ENCODE peak calls at places on chromosomes 12 and 14, in five cellular contexts. T is astrocyte, V is mesothelial cell of epicardium, D is choroid plexus epithelial cell, M is caudate nucleus. O is an unnamed sample.

GRCh38 chr14:100786131-100786530 is 39.8 kb upstream of the MEG3 start:
- DNase-seq in V (no peak), T (no peak), D (no peak), M (peak; percentile 50), O (peak; percentile 28)

GRCh38 chr14:103393687-103394626 is 8.7 kb downstream of the MARK3 start:
- DNase-seq in V (no peak), M (no peak), T (peak; percentile 42), D (peak; percentile 65), O (no peak)

GRCh38 chr12:122473543-122474323 is 27.0 kb downstream of the ZCCHC8 start:
- DNase-seq in M (no peak), D (peak; percentile 77), T (peak; percentile 64), V (peak; percentile 31), O (no peak)

GRCh38 chr14:74062809-74063150 is 21.5 kb downstream of the ALDH6A1 start:
- DNase-seq in T (no peak), V (no peak), M (no peak), D (peak; percentile 14), O (no peak)

GRCh38 chr12:68157295-68157871 is 2.2 kb downstream of the IFNG start:
- DNase-seq in T (no peak), M (no peak), D (no peak), V (no peak), O (no peak)

GRCh38 chr12:6965026-6965661 is 5.3 kb downstream of the PHB2 start:
- DNase-seq in D (peak; percentile 95), T (peak; percentile 55), M (peak; percentile 62), V (peak; percentile 87), O (peak; percentile 44)

GRCh38 chr14:72902802-72903530 is 9.1 kb upstream of the DPF3 start:
- DNase-seq in M (no peak), T (no peak), V (no peak), D (peak; percentile 43), O (no peak)

GRCh38 chr12:58416211-58416610 is 474.8 kb downstream of the ATP23 start:
- DNase-seq in T (peak; percentile 76), D (peak; percentile 91), M (no peak), V (no peak), O (no peak)

GRCh38 chr12:108615918-108616317 is 17.8 kb downstream of the SELPLG start:
- DNase-seq in T (no peak), M (no peak), D (no peak), V (no peak), O (no peak)

GRCh38 chr12:123395236-123395635 is 11.3 kb downstream of the KMT5A start:
- DNase-seq in T (no peak), D (no peak), V (no peak), M (no peak), O (no peak)

GRCh38 chr12:481422-481821 is 21.7 kb downstream of the B4GALNT3 start:
- DNase-seq in T (peak; percentile 74), V (no peak), M (no peak), D (peak; percentile 40), O (no peak)

GRCh38 chr14:94135476-94135875 is 6.1 kb upstream of the IFI27L2 start:
- DNase-seq in M (no peak), T (no peak), D (no peak), V (no peak), O (no peak)

GRCh38 chr12:20345866-20346265 is 22.5 kb upstream of the PDE3A start:
- DNase-seq in D (no peak), V (no peak), M (no peak), T (no peak), O (no peak)

GRCh38 chr14:69242311-69243224 is 17.4 kb upstream of the GALNT16 start:
- DNase-seq in T (peak; percentile 43), M (no peak), D (peak; percentile 87), V (peak; percentile 67), O (peak; percentile 33)

GRCh38 chr12:12194206-12194605 is 72.6 kb downstream of the LRP6 start:
- DNase-seq in T (peak; percentile 56), M (no peak), D (peak; percentile 40), V (no peak), O (no peak)

GRCh38 chr12:107514887-107515445 is 170.6 kb upstream of the PWP1 start:
- DNase-seq in T (no peak), V (no peak), D (peak; percentile 89), M (no peak), O (no peak)

GRCh38 chr14:23569443-23570151 is 2.0 kb upstream of the AP1G2 start:
- DNase-seq in D (peak; percentile 40), V (no peak), T (no peak), M (peak; percentile 17), O (peak; percentile 57)

GRCh38 chr14:86501611-86502010 is 971.7 kb downstream of the FLRT2 start:
- DNase-seq in T (no peak), V (no peak), M (no peak), D (no peak), O (no peak)